ENCODE peak calls at places on chromosomes 13 and 19, in four cellular contexts. E is Calu3; P is natural killer cell; G is CD4-positive, alpha-beta T cell. S is an unnamed sample.

GRCh38 chr19:18000981-18001836 is 6.8 kb upstream of the ARRDC2 start:
- DNase-seq in E (peak; percentile 83), P (peak; percentile 94), G (peak; percentile 94), S (peak; percentile 92)

GRCh38 chr19:18306903-18307681 is 15.8 kb downstream of the LSM4 start:
- DNase-seq in E (no peak), P (no peak), G (peak; percentile 25), S (no peak)

GRCh38 chr13:108700421-108701170 is 71.2 kb downstream of the MYO16 start:
- DNase-seq in E (no peak), P (no peak), G (no peak), S (no peak)

GRCh38 chr19:41758846-41759245 is 3.5 kb downstream of the CEACAM6 start:
- DNase-seq in E (no peak), P (no peak), G (no peak), S (no peak)

GRCh38 chr13:66014757-66015156 is 1215.4 kb downstream of the PCDH9 start:
- DNase-seq in E (no peak), P (no peak), G (no peak), S (no peak)

GRCh38 chr19:29088761-29089160 is 124.2 kb downstream of the UQCRFS1 start:
- DNase-seq in E (no peak), P (no peak), G (no peak), S (no peak)

GRCh38 chr19:7214329-7215089 is 79.7 kb downstream of the INSR start:
- DNase-seq in E (no peak), P (no peak), G (no peak), S (no peak)

GRCh38 chr19:18637644-18638630 is 1.1 kb downstream of the KLHL26 start:
- DNase-seq in E (peak; percentile 50), P (no peak), G (no peak), S (no peak)

GRCh38 chr19:18208098-18208951 is 4.5 kb upstream of the RAB3A start:
- DNase-seq in E (peak; percentile 49), P (peak; percentile 40), G (peak; percentile 49), S (peak; percentile 55)

GRCh38 chr13:26996965-26997752 is 174.5 kb downstream of the USP12 start:
- DNase-seq in E (no peak), P (no peak), G (no peak), S (no peak)

GRCh38 chr13:63184693-63185092 is 1769.0 kb upstream of the PCDH20 start:
- DNase-seq in E (no peak), P (no peak), G (no peak), S (no peak)

GRCh38 chr19:1069009-1069779 is 2.2 kb downstream of the ARHGAP45 start:
- DNase-seq in E (no peak), P (peak; percentile 53), G (peak; percentile 72), S (peak; percentile 63)

GRCh38 chr13:78323848-78324247 is 279.5 kb downstream of the POU4F1 start:
- DNase-seq in E (no peak), P (no peak), G (no peak), S (no peak)

GRCh38 chr19:40802300-40803169 is 3.5 kb downstream of the EGLN2 start:
- DNase-seq in E (no peak), P (no peak), G (no peak), S (no peak)

GRCh38 chr19:35166100-35167063 is 11.8 kb downstream of the FXYD5 start:
- DNase-seq in E (no peak), P (no peak), G (no peak), S (no peak)

GRCh38 chr19:35167251-35168119 is 12.9 kb downstream of the FXYD5 start:
- DNase-seq in E (no peak), P (no peak), G (no peak), S (no peak)

GRCh38 chr19:35170359-35171061 is 16.0 kb downstream of the FXYD5 start:
- DNase-seq in E (no peak), P (no peak), G (no peak), S (no peak)

GRCh38 chr19:35169226-35169995 is 14.9 kb downstream of the FXYD5 start:
- DNase-seq in E (no peak), P (no peak), G (no peak), S (no peak)

DNA sequence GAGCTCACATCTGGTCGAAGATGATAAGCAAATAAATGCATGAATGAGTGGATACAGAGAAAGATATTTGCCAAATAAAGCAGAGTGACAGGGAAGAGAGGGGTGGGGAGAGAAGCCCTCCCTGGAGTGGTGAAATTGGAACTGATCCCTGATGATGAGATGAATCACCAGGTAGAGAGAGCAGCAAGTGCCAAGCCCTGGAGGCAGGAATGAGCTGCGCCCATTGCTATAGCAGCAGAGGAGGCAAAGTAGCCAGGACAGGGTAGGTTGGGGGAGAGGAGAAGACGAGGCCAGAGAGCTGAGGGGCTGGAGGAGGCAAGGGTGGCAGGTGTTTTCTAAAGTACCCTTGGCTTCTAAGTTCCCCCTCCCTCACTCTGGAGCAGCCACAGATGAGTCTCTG is 13.7 kb downstream of the FXYD5 start:
- DNase-seq in E (peak; percentile 84), P (no peak), G (no peak), S (no peak)
- TF ChIP-seq CTCF in E (peak; percentile 14), P (no peak), G (no peak), S (no peak)

GRCh38 chr13:34941835-34942731 is at the start of gene NBEA:
- DNase-seq in E (peak; percentile 91), P (peak; percentile 28), G (peak; percentile 33), S (peak; percentile 82)
- TF ChIP-seq CTCF in E (no peak), P (no peak), G (no peak), S (no peak)

DNA sequence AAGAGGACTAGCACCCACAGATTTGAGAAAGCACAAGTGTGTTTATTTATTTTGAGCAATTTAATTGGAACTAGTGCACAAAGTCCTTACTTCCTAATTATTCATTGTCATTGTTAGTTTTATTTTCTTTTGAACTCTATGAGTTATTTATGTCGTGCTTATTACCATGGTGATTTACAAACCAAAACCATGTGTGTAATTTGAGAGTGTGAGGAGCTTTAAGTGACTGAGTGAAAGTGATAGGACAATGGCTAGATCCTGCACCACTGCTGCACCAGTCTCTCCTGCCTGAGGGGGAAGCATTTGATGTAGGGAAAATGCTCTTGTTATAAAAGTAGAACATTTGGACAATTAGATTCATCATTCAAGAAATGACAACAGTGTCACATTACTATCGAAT is 172.3 kb upstream of the KLF12 start:
- DNase-seq in E (no peak), P (no peak), G (no peak), S (no peak)
- TF ChIP-seq CTCF in E (no peak), P (no peak), G (no peak), S (no peak)

GRCh38 chr19:34253711-34254551 is 423 bp upstream of the GARRE1 start:
- DNase-seq in E (no peak), P (peak; percentile 87), G (peak; percentile 78), S (peak; percentile 90)
- TF ChIP-seq CTCF in E (no peak), P (no peak), G (no peak), S (no peak)

GRCh38 chr13:56349866-56350265 is 790.9 kb upstream of the PRR20A start:
- DNase-seq in E (no peak), P (no peak), G (no peak), S (no peak)

GRCh38 chr13:56352901-56353300 is 787.8 kb upstream of the PRR20A start:
- DNase-seq in E (no peak), P (no peak), G (no peak), S (no peak)

GRCh38 chr13:56352356-56352755 is 788.4 kb upstream of the PRR20A start:
- DNase-seq in E (no peak), P (no peak), G (no peak), S (no peak)

GRCh38 chr13:56347014-56347413 is 793.7 kb upstream of the PRR20A start:
- DNase-seq in E (no peak), P (no peak), G (no peak), S (no peak)

DNA sequence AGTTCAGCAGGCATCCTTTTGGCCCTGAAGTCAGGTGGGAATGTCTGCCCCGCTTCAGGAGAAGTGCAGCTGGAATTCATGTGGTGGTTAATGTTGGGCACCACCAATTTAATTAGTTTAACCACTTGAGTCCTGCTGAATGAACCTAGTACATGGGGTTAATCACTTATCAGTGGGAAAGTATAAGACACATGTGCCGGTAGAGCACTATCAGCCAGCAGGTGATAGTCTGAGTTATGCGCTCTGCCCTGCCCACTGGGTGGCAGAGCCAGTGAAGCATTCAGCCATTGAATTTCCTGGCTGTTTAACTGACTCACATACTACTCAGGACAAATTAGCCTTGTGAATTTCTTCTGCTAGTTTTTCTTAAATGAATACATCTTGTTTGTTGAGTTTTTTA is 789.7 kb upstream of the PRR20A start:
- DNase-seq in E (no peak), P (no peak), G (no peak), S (no peak)
- TF ChIP-seq CTCF in E (no peak), P (no peak), G (no peak), S (no peak)

GRCh38 chr13:73286177-73286576 is 227.4 kb downstream of the KLF5 start:
- DNase-seq in E (no peak), P (no peak), G (no peak), S (no peak)
- TF ChIP-seq CTCF in E (no peak), P (no peak), G (no peak), S (no peak)

DNA sequence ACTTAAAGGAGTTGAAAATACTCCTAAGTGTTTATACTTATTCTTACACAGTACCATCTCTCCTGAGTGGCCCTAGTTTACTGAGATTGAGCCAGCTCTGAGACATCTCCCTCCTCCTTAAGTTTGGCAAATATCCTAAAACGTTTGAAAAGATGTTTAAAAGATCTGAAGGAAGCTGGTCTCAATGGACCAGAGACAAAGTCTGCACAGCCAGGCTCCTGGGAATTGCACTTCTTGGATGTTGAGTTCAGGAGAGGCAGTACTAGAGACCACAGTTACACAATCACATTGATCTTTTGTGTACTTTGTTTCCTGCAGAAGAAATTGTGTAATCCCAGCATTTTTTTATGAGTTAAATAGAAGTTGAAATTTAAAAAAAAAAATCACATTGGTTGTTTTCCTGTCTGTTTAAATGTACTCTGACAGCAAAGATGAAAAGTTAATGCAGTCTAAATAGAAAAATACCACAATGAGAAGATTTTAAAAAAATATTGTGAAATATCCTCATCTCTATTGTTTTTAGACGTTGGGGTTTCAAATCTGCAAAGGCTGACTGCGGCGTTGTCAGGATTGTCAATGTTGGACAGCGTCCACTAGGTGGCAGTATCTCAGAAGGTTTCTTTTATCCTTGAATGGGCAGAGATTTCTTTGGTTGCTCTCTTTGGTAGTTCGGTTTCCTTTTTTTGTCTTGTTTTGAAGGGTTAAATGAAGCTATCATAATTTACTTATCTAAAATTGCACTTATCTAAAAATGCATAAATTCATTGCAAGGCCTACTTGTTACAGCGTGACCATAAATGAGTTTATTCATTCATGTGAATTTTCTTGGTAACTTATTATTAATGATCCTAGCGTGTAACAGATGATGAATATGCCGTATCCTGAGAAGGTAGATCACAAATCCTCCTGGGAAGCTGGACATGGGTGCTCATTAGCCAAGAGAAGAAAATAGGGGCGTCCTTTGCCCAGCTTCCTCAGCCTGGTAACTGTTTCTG is 20.9 kb downstream of the TNFSF11 start:
- DNase-seq in E (peak; percentile 45), P (peak; percentile 20), G (peak; percentile 23), S (no peak)
- TF ChIP-seq CTCF in E (peak; percentile 41), P (peak; percentile 89), G (peak; percentile 92), S (peak; percentile 84)

GRCh38 chr13:106738279-106738678 is 170.3 kb upstream of the ARGLU1 start:
- DNase-seq in E (no peak), P (no peak), G (no peak), S (no peak)

GRCh38 chr13:106736941-106737340 is 169.0 kb upstream of the ARGLU1 start:
- DNase-seq in E (no peak), P (no peak), G (no peak), S (no peak)

DNA sequence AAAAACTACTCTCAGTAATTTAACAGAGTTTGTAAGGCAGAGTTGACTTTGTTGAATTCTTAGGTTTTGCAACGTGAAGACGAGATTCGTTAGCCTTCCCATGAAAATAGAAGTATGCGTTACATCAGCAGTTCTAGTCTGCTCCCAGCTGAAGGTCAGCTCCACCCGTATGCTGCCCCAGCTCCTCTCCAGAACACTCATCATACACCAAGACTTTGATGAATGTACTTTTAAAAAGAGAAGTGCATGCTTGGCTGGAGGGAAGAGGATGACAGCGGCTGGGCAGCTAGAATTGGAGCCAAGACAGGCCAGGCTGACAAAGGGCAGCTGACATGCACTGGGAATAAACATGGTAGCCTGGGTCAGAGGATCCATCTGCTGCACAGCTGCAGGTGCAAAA is 166.2 kb upstream of the ARGLU1 start:
- DNase-seq in E (no peak), P (no peak), G (no peak), S (no peak)
- TF ChIP-seq CTCF in E (no peak), P (no peak), G (no peak), S (no peak)

S was measured in activated B cell treated with CpG ODN at 0.5 μM for 24 hours.